ENCODE peak calls at places on chromosomes 7 and 10, in five cellular contexts. E is T-cell, P is kidney epithelial cell, D is colonic mucosa, C is T follicular helper cell. G is an unnamed sample.

GRCh38 chr10:43226851-43227845 is 39.7 kb downstream of the RASGEF1A start:
- DNase-seq in P (no peak), C (no peak), E (no peak), D (peak; percentile 11), G (no peak)

GRCh38 chr10:35135861-35136260 is 9.2 kb downstream of the CREM start:
- DNase-seq in P (no peak), C (no peak), E (no peak), D (no peak), G (no peak)

GRCh38 chr7:57403601-57404342 is 46.2 kb upstream of the ZNF716 start:
- DNase-seq in P (no peak), E (no peak), D (no peak), C (no peak), G (no peak)

GRCh38 chr7:91005861-91006260 is 258.4 kb upstream of the FZD1 start:
- DNase-seq in P (no peak), D (no peak), C (no peak), E (no peak), G (no peak)

GRCh38 chr7:116501425-116502167 is 2.1 kb downstream of the CAV2 start:
- DNase-seq in D (no peak), C (no peak), E (no peak), P (no peak), G (no peak)

GRCh38 chr7:91894781-91895480 is 14.4 kb upstream of the MTERF1 start:
- DNase-seq in P (no peak), D (no peak), E (no peak), C (no peak), G (no peak)

GRCh38 chr10:132421377-132422168 is 24.6 kb downstream of the PWWP2B start:
- DNase-seq in C (no peak), D (peak; percentile 91), E (no peak), P (no peak), G (no peak)

GRCh38 chr10:76456190-76456589 is 1024.8 kb downstream of the LRMDA start:
- DNase-seq in E (no peak), P (no peak), C (no peak), D (no peak), G (no peak)

GRCh38 chr7:36391436-36392198 is 2.0 kb downstream of the ANLN start:
- DNase-seq in E (no peak), D (no peak), P (no peak), C (no peak), G (no peak)

GRCh38 chr7:20954711-20955641 is 168.3 kb upstream of the SP8 start:
- DNase-seq in P (no peak), E (no peak), C (no peak), D (no peak), G (no peak)

GRCh38 chr10:132422169-132422691 is 25.2 kb downstream of the PWWP2B start:
- DNase-seq in C (no peak), E (no peak), D (no peak), P (no peak), G (no peak)

GRCh38 chr7:150846291-150847115 is 5.8 kb upstream of the AOC1 start:
- DNase-seq in C (no peak), P (no peak), D (no peak), E (no peak), G (no peak)

GRCh38 chr7:55066479-55066878 is 47.7 kb downstream of the EGFR start:
- DNase-seq in P (no peak), E (no peak), C (no peak), D (no peak), G (no peak)